ENCODE peak calls at places on chromosome 6, in eight cellular contexts. X is fibroblast of lung, Y is choroid plexus epithelial cell, J is fibroblast of pulmonary artery, O is GM12865, G is neural progenitor cell, S is heart left ventricle, D is upper lobe of left lung. B is an unnamed sample.
A peak's percentile ranks its signal among the peaks of the same experiment; 100 is the strongest.

GRCh38 chr6:61640463-61640862 is 645.6 kb downstream of the KHDRBS2 start:
- DNase-seq in X (no peak), O (no peak), J (no peak), G (peak; percentile 50), Y (no peak), D (no peak), S (no peak), B (no peak)

GRCh38 chr6:16965679-16966078 is 136.2 kb upstream of the STMND1 start:
- DNase-seq in G (no peak), S (no peak), D (no peak), O (no peak), X (no peak), Y (no peak), J (no peak), B (no peak)

GRCh38 chr6:54802775-54803631 is 43.6 kb upstream of the FAM83B start:
- DNase-seq in Y (peak; percentile 71), D (no peak), X (peak; percentile 80), O (no peak), G (peak; percentile 4), S (no peak), J (peak; percentile 36), B (peak; percentile 56)

GRCh38 chr6:31058128-31058894 is 48.0 kb downstream of the MUC22 start:
- DNase-seq in Y (peak; percentile 93), G (peak; percentile 83), O (peak; percentile 35), J (peak; percentile 90), S (no peak), X (peak; percentile 94), D (no peak), B (peak; percentile 97)

GRCh38 chr6:36358235-36358915 is 21.7 kb upstream of the BNIP5 start:
- DNase-seq in D (no peak), Y (peak; percentile 85), G (no peak), J (peak; percentile 92), O (peak; percentile 76), X (no peak), S (no peak), B (peak; percentile 17)

GRCh38 chr6:111770263-111771083 is 102.8 kb downstream of the FYN start:
- DNase-seq in Y (no peak), D (no peak), O (no peak), J (no peak), S (no peak), G (no peak), X (no peak), B (no peak)

GRCh38 chr6:36126121-36126520 is 4.2 kb upstream of the MAPK13 start:
- DNase-seq in D (no peak), S (no peak), G (no peak), O (no peak), J (no peak), Y (no peak), X (no peak), B (no peak)

GRCh38 chr6:6942826-6943225 is 164.9 kb upstream of the RREB1 start:
- DNase-seq in J (peak; percentile 3), D (peak; percentile 84), Y (no peak), O (peak; percentile 24), X (peak; percentile 21), S (peak; percentile 61), G (no peak), B (peak; percentile 25)

GRCh38 chr6:44044154-44044539 is 83.1 kb downstream of the MRPL14 start:
- DNase-seq in Y (peak; percentile 81), X (peak; percentile 38), J (peak; percentile 43), S (no peak), D (no peak), O (no peak), G (no peak), B (peak; percentile 47)

GRCh38 chr6:30219244-30219643 is 6.0 kb upstream of the TRIM26 start:
- DNase-seq in Y (peak; percentile 75), J (peak; percentile 64), X (peak; percentile 56), D (no peak), S (peak; percentile 12), G (peak; percentile 66), O (peak; percentile 68), B (peak; percentile 54)

GRCh38 chr6:51640016-51640415 is 447.4 kb downstream of the PKHD1 start:
- DNase-seq in D (no peak), X (no peak), O (no peak), Y (no peak), G (no peak), J (no peak), S (no peak), B (no peak)

GRCh38 chr6:81589465-81590313 is 162.8 kb downstream of the TENT5A start:
- DNase-seq in O (no peak), J (no peak), Y (peak; percentile 12), X (no peak), D (no peak), G (no peak), S (no peak), B (peak; percentile 12)

GRCh38 chr6:157148391-157149323 is 174.7 kb downstream of the TMEM242 start:
- DNase-seq in D (peak; percentile 52), G (no peak), X (peak; percentile 92), J (peak; percentile 97), S (peak; percentile 80), Y (peak; percentile 97), O (no peak), B (peak; percentile 97)
- H3K4me3 ChIP-seq in D (no peak overlapping the region), G (no peak overlapping the region), X (no peak overlapping the region), J (peak overlapping the region; percentile 17), S (no peak overlapping the region), Y (no peak overlapping the region), O (no peak overlapping the region), B (no peak overlapping the region)

GRCh38 chr6:143842902-143843688 is at the start of gene LTV1:
- DNase-seq in G (peak; percentile 98), X (peak; percentile 97), O (peak; percentile 96), J (peak; percentile 97), D (peak; percentile 96), Y (peak; percentile 98), S (peak; percentile 97), B (peak; percentile 95)
- TF ChIP-seq CTCF in G (no peak), X (no peak), O (no peak), J (no peak), D (no peak), Y (no peak), S (no peak), B (no peak)

DNA sequence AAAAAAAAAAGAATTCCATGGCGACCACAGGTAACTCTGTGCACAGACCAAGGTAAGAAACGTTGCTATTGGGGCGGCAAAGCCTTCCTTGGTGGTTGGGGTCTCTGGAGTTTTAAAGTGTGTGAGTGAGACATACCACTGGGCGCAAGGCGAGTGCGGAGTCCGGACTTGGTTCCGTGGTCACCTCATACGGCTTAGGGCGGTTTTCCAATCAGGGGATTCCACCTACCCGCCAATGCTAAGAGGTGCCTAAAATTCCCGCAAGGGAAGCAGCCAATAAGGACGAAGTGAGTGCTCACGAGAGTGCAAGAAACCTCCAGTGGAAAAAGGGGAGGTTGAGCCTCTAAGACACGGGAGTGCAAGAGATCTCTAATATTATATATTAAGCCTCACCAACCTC is 68.6 kb upstream of the PRSS16 start:
- DNase-seq in S (no peak), G (peak; percentile 57), Y (no peak), O (no peak), J (no peak), X (no peak), D (no peak), B (no peak)
- H3K4me3 ChIP-seq in S (peak overlapping the region; percentile 81), G (peak overlapping the region; percentile 100), Y (peak overlapping the region; percentile 94), O (no peak overlapping the region), J (peak overlapping the region; percentile 99), X (peak overlapping the region; percentile 82), D (peak overlapping the region; percentile 70), B (peak overlapping the region; percentile 96)

GRCh38 chr6:120411394-120411793 is 922.9 kb downstream of the TBC1D32 start:
- DNase-seq in O (no peak), D (no peak), G (no peak), J (no peak), S (no peak), X (no peak), Y (no peak), B (no peak)

GRCh38 chr6:120410586-120410985 is 923.7 kb downstream of the TBC1D32 start:
- DNase-seq in O (no peak), S (no peak), D (no peak), G (no peak), Y (no peak), J (no peak), X (no peak), B (no peak)

GRCh38 chr6:120407696-120408095 is 926.6 kb downstream of the TBC1D32 start:
- DNase-seq in J (no peak), X (no peak), S (no peak), O (no peak), D (no peak), G (no peak), Y (no peak), B (no peak)

GRCh38 chr6:120405947-120406346 is 928.3 kb downstream of the TBC1D32 start:
- DNase-seq in G (peak; percentile 62), Y (no peak), X (no peak), J (no peak), S (no peak), O (no peak), D (no peak), B (no peak)
- TF ChIP-seq CTCF in G (peak; percentile 67), Y (peak; percentile 3), X (peak; percentile 18), J (peak; percentile 2), S (no peak), O (no peak), D (no peak), B (peak; percentile 21)

GRCh38 chr6:34143196-34143883 is 2.5 kb downstream of the GRM4 start:
- DNase-seq in O (no peak), G (no peak), Y (no peak), D (no peak), S (no peak), X (no peak), J (no peak), B (no peak)
- H3K4me3 ChIP-seq in O (no peak overlapping the region), G (peak overlapping the region; percentile 86), Y (no peak overlapping the region), D (peak overlapping the region; percentile 42), S (peak overlapping the region; percentile 47), X (no peak overlapping the region), J (no peak overlapping the region), B (no peak overlapping the region)

DNA sequence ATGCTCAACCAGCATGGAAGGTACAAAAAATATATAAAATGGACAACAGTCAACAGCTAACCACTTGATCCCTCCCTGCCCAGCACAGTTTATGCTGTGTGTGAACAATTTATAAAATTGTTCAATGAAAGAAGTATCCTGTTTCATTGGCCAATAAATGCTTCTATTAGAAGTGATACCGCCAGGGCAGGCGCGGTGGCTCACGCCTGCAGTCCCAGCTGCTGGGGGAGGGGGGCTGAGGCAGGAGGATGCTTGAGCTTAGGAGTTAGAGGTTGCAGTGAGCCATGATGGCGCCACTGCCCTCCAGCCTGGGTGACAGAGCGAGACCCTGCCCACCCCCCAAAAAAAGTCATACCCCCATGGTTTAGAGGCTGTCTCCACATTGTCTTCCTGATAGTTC is 4.6 kb downstream of the AGPAT4 start:
- DNase-seq in D (no peak), Y (no peak), G (no peak), J (no peak), X (no peak), O (no peak), S (no peak), B (no peak)
- TF ChIP-seq CTCF in D (no peak), Y (no peak), G (no peak), J (no peak), X (no peak), O (no peak), S (no peak), B (no peak)